ENCODE peak calls at places on chromosomes 7 and 10, in five cellular contexts. I, U, C, K and M are unnamed samples.

GRCh38 chr7:94856643-94857042 is 50.8 kb upstream of the PPP1R9A start:
- DNase-seq in K (no peak), U (no peak), I (no peak), C (no peak), M (no peak)

GRCh38 chr7:71793251-71793650 is 618.9 kb downstream of the CALN1 start:
- DNase-seq in K (no peak), U (no peak), C (no peak), I (peak; percentile 3), M (peak; percentile 21)

GRCh38 chr7:29946428-29947186 is 43.0 kb downstream of the SCRN1 start:
- DNase-seq in U (no peak), K (no peak), I (peak; percentile 24), C (no peak), M (no peak)

GRCh38 chr10:103814626-103815370 is 40.6 kb downstream of the SH3PXD2A start:
- DNase-seq in C (no peak), K (no peak), U (no peak), I (no peak), M (no peak)

GRCh38 chr7:2200584-2200980 is 32.2 kb downstream of the MAD1L1 start:
- DNase-seq in C (no peak), U (no peak), I (no peak), K (no peak), M (no peak)

GRCh38 chr10:121088524-121088923 is 237.4 kb downstream of the WDR11 start:
- DNase-seq in C (no peak), U (no peak), K (no peak), I (peak; percentile 47), M (no peak)

GRCh38 chr7:151736403-151736909 is 140.5 kb downstream of the PRKAG2 start:
- DNase-seq in C (peak; percentile 92), I (peak; percentile 56), U (no peak), K (no peak), M (peak; percentile 87)

GRCh38 chr10:83425306-83425705 is 714.0 kb upstream of the GHITM start:
- DNase-seq in I (no peak), K (no peak), C (no peak), U (no peak), M (no peak)

GRCh38 chr7:3260425-3260762 is 40.7 kb upstream of the SDK1 start:
- DNase-seq in K (no peak), C (no peak), I (no peak), U (no peak), M (peak; percentile 5)

GRCh38 chr10:91756286-91756685 is 41.9 kb upstream of the TNKS2 start:
- DNase-seq in I (peak; percentile 22), U (no peak), C (peak; percentile 71), K (no peak), M (peak; percentile 56)

GRCh38 chr7:72544486-72544885 is 132.3 kb upstream of the CALN1 start:
- DNase-seq in I (no peak), K (no peak), U (no peak), C (no peak), M (no peak)

GRCh38 chr7:91412298-91412697 is 148.1 kb downstream of the FZD1 start:
- DNase-seq in I (no peak), K (no peak), C (no peak), U (no peak), M (no peak)

GRCh38 chr10:83212632-83213349 is 926.5 kb upstream of the GHITM start:
- DNase-seq in K (no peak), I (peak; percentile 20), U (no peak), C (no peak), M (no peak)

GRCh38 chr7:150994141-150994837 is 3.5 kb downstream of the NOS3 start:
- DNase-seq in K (peak; percentile 85), C (no peak), I (no peak), U (no peak), M (no peak)

GRCh38 chr7:79553811-79554555 is 100.5 kb upstream of the MAGI2 start:
- DNase-seq in U (no peak), I (peak; percentile 97), K (no peak), C (no peak), M (peak; percentile 16)

GRCh38 chr10:14173391-14173705 is 157.4 kb downstream of the FRMD4A start:
- DNase-seq in U (no peak), C (no peak), I (no peak), K (no peak), M (no peak)

GRCh38 chr7:63023182-63023787 is 975.4 kb upstream of the ZNF722 start:
- DNase-seq in K (no peak), I (no peak), C (no peak), U (no peak), M (no peak)

GRCh38 chr7:28592861-28593260 is 180.5 kb downstream of the CREB5 start:
- DNase-seq in K (no peak), C (no peak), U (no peak), I (no peak), M (no peak)

GRCh38 chr7:137146012-137146455 is 197.5 kb downstream of the PTN start:
- DNase-seq in K (no peak), U (no peak), I (peak; percentile 66), C (peak; percentile 55), M (peak; percentile 75)

GRCh38 chr7:28768577-28769147 is 189.5 kb downstream of the TRIL start:
- DNase-seq in I (peak; percentile 79), K (no peak), C (no peak), U (no peak), M (no peak)

GRCh38 chr10:104577861-104578480 is 63.1 kb upstream of the SORCS3 start:
- DNase-seq in C (no peak), U (no peak), K (no peak), I (no peak), M (no peak)

GRCh38 chr7:27782849-27783248 is 42.9 kb downstream of the TAX1BP1 start:
- DNase-seq in I (peak; percentile 71), C (no peak), U (no peak), K (no peak), M (no peak)

GRCh38 chr7:157791261-157791660 is 454.5 kb downstream of the DNAJB6 start:
- DNase-seq in K (no peak), C (no peak), U (no peak), I (no peak), M (no peak)

GRCh38 chr7:75943864-75944263 is 28.9 kb downstream of the POR start:
- DNase-seq in U (no peak), K (no peak), I (peak; percentile 96), C (no peak), M (no peak)

GRCh38 chr7:140196361-140197217 is 19.8 kb upstream of the KDM7A start:
- DNase-seq in I (no peak), C (no peak), U (no peak), K (no peak), M (no peak)

GRCh38 chr10:117537436-117537903 is 5.1 kb upstream of the EMX2 start:
- DNase-seq in U (no peak), K (no peak), C (no peak), I (no peak), M (no peak)

GRCh38 chr7:78734626-78735025 is 718.8 kb downstream of the MAGI2 start:
- DNase-seq in K (no peak), C (no peak), U (no peak), I (peak; percentile 38), M (no peak)

GRCh38 chr10:3886191-3886590 is 101.2 kb upstream of the KLF6 start:
- DNase-seq in U (no peak), I (no peak), C (no peak), K (peak; percentile 81), M (no peak)

GRCh38 chr10:30346135-30346534 is 2.9 kb downstream of the MTPAP start:
- DNase-seq in K (no peak), I (no peak), U (no peak), C (no peak), M (no peak)
- H3K4me3 ChIP-seq in K (no peak overlapping the region), I (no peak overlapping the region), U (no peak overlapping the region), C (no peak overlapping the region), M (no peak overlapping the region)

DNA sequence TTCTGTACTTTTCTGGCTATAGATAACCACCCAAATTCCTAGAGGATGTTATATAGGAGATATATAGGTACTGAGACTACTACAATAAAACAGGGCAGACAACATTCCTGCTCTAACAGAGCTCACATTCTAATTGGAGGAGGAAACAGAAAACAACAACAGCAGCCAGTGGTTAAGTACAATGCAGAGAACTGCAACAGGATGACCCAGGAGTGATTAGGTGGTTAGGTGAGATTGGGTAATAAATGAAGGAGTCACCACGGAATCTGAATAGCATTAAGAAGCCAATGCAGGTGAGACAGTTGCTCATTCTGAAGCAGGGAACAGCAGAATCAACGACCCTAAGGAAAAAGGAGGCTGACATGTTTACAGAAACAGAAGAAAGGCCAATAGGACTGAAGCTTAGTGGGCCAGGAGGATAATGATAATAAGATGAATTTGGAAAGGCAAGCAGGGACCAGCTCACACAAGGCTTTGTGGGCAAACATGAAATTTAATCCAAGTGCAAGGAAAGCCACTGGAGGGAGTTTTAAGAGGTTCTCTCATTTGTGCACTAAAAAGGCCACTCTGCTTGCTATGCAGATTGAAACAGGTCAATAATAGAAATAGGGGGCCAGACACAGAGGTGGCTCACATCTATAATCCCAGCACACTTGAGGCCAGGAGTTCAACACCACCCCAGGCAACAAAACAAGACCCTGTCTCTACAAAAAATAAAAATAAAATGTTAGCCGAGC is 16.9 kb upstream of the REEP3 start:
- DNase-seq in K (no peak), C (no peak), U (no peak), I (peak; percentile 96), M (no peak)
- TF ChIP-seq CTCF in K (no peak), C (no peak), U (no peak), I (peak; percentile 22), M (no peak)

DNA sequence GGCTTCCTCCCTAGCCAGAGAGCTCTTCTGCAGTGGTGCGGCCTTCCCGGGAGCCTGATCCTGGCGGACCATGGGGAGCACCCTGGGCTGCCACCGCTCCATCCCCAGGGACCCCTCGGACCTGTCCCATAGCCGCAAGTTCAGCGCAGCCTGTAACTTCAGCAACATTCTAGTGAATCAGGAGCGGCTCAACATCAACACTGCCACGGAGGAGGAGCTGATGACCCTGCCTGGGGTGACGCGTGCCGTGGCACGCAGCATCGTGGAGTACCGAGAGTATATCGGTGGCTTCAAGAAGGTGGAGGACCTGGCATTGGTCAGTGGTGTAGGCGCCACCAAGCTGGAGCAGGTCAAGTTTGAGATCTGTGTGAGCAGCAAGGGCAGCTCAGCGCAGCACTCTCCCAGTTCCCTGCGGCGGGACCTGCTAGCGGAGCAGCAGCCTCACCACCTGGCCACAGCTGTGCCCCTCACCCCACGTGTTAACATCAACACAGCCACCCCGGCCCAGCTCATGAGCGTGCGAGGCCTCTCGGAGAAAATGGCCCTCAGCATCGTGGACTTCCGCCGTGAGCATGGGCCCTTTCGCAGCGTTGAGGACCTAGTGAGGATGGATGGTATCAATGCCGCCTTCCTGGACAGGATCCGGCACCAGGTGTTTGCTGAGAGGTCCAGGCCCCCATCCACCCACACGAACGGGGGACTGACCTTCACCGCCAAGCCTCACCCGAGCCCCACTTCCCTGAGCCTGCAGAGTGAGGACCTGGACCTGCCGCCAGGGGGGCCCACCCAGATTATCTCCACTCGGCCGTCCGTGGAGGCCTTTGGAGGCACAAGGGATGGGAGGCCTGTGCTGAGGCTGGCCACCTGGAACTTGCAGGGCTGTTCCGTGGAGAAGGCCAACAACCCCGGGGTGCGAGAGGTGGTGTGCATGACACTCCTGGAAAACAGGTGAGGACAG is 1.5 kb downstream of the EEPD1 start:
- DNase-seq in U (no peak), K (no peak), I (no peak), C (no peak), M (no peak)
- H3K4me3 ChIP-seq in U (no peak overlapping the region), K (peak overlapping the region; percentile 86), I (no peak overlapping the region), C (peak overlapping the region; percentile 85), M (peak overlapping the region; percentile 70)

DNA sequence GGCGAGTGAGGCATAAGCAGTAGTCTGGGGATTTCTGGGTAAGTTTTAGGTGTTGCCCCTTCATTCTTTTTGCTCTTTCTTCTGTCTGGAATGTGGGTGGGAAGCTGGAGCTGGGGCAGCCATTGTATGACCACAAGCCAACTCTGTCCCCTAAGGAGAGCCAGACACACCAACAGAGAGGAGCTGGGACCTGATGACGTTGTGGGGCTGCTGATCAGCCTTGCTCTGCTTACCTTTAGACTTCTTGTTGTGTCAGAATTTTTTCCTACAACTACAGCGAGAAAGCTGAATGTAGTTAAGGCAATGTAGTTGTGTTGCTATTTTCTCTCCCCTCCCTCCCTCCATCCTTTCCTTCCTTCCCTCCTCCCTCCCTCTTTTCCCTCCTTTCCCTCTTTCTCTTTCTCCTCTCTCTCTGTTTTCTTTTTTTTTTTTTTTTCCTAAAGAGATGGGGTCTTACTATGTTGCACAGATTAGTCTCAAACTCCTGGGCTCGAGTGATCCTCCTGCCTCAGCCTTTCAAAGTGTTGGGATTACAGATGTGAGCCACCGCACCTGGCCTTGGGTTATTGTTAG is 6.4 kb upstream of the TSPAN14 start:
- DNase-seq in U (no peak), C (no peak), I (no peak), K (no peak), M (no peak)
- TF ChIP-seq CTCF in U (no peak), C (no peak), I (no peak), K (no peak), M (no peak)